ENCODE peak calls at places on chromosomes 1 and 21, in eight cellular contexts. One of them, this sample, is unnamed.

GRCh38 chr1:224353975-224354930 is 2.4 kb upstream of the CNIH4 start:
- DNase-seq in left colon: no peak
- DNase-seq in activated CD4-positive, CD25-positive, alpha-beta regulatory T cell treated with anti-CD3 and anti-CD28 coated beads, Interleukin-2, amount 50 U/mL, for 72 hours: no peak
- DNase-seq in stimulated activated CD4-positive, alpha-beta T cell treated with anti-CD3 and anti-CD28 coated beads, Interleukin-15, amount 100 ng/mL, for 48 hours: no peak
- DNase-seq in AG08395: no peak
- DNase-seq in NAMALWA: no peak
- DNase-seq in T-helper 1 cell: no peak
- DNase-seq in fibroblast of lung: no peak
- DNase-seq in this sample: no peak

GRCh38 chr1:150056407-150056806 is 11.2 kb upstream of the VPS45 start:
- DNase-seq in AG08395: no peak
- DNase-seq in fibroblast of lung: no peak
- DNase-seq in T-helper 1 cell: no peak
- DNase-seq in activated CD4-positive, CD25-positive, alpha-beta regulatory T cell treated with anti-CD3 and anti-CD28 coated beads, Interleukin-2, amount 50 U/mL, for 72 hours: no peak
- DNase-seq in left colon: no peak
- DNase-seq in NAMALWA: no peak
- DNase-seq in stimulated activated CD4-positive, alpha-beta T cell treated with anti-CD3 and anti-CD28 coated beads, Interleukin-15, amount 100 ng/mL, for 48 hours: no peak
- DNase-seq in this sample: no peak

GRCh38 chr1:224736619-224737352 is 120.7 kb downstream of the CNIH3 start:
- DNase-seq in left colon: no peak
- DNase-seq in NAMALWA: no peak
- DNase-seq in T-helper 1 cell: no peak
- DNase-seq in activated CD4-positive, CD25-positive, alpha-beta regulatory T cell treated with anti-CD3 and anti-CD28 coated beads, Interleukin-2, amount 50 U/mL, for 72 hours: no peak
- DNase-seq in AG08395: peak; percentile 80
- DNase-seq in fibroblast of lung: peak; percentile 63
- DNase-seq in stimulated activated CD4-positive, alpha-beta T cell treated with anti-CD3 and anti-CD28 coated beads, Interleukin-15, amount 100 ng/mL, for 48 hours: no peak
- DNase-seq in this sample: peak; percentile 22

GRCh38 chr1:58456470-58456869 is 90.1 kb downstream of the OMA1 start:
- DNase-seq in left colon: no peak
- DNase-seq in AG08395: peak; percentile 79
- DNase-seq in T-helper 1 cell: no peak
- DNase-seq in activated CD4-positive, CD25-positive, alpha-beta regulatory T cell treated with anti-CD3 and anti-CD28 coated beads, Interleukin-2, amount 50 U/mL, for 72 hours: no peak
- DNase-seq in stimulated activated CD4-positive, alpha-beta T cell treated with anti-CD3 and anti-CD28 coated beads, Interleukin-15, amount 100 ng/mL, for 48 hours: no peak
- DNase-seq in NAMALWA: no peak
- DNase-seq in fibroblast of lung: peak; percentile 92
- DNase-seq in this sample: no peak

GRCh38 chr1:223455470-223455869 is 62.3 kb downstream of the CCDC185 start:
- DNase-seq in NAMALWA: no peak
- DNase-seq in T-helper 1 cell: no peak
- DNase-seq in activated CD4-positive, CD25-positive, alpha-beta regulatory T cell treated with anti-CD3 and anti-CD28 coated beads, Interleukin-2, amount 50 U/mL, for 72 hours: no peak
- DNase-seq in left colon: no peak
- DNase-seq in stimulated activated CD4-positive, alpha-beta T cell treated with anti-CD3 and anti-CD28 coated beads, Interleukin-15, amount 100 ng/mL, for 48 hours: no peak
- DNase-seq in fibroblast of lung: no peak
- DNase-seq in AG08395: no peak
- DNase-seq in this sample: no peak

GRCh38 chr1:235266325-235266724 is 61.7 kb downstream of the ARID4B start:
- DNase-seq in left colon: no peak
- DNase-seq in AG08395: no peak
- DNase-seq in NAMALWA: no peak
- DNase-seq in stimulated activated CD4-positive, alpha-beta T cell treated with anti-CD3 and anti-CD28 coated beads, Interleukin-15, amount 100 ng/mL, for 48 hours: no peak
- DNase-seq in T-helper 1 cell: no peak
- DNase-seq in fibroblast of lung: peak; percentile 8
- DNase-seq in activated CD4-positive, CD25-positive, alpha-beta regulatory T cell treated with anti-CD3 and anti-CD28 coated beads, Interleukin-2, amount 50 U/mL, for 72 hours: no peak
- DNase-seq in this sample: no peak

GRCh38 chr1:192943108-192943507 is 116.1 kb downstream of the UCHL5 start:
- DNase-seq in fibroblast of lung: no peak
- DNase-seq in activated CD4-positive, CD25-positive, alpha-beta regulatory T cell treated with anti-CD3 and anti-CD28 coated beads, Interleukin-2, amount 50 U/mL, for 72 hours: no peak
- DNase-seq in T-helper 1 cell: no peak
- DNase-seq in left colon: no peak
- DNase-seq in stimulated activated CD4-positive, alpha-beta T cell treated with anti-CD3 and anti-CD28 coated beads, Interleukin-15, amount 100 ng/mL, for 48 hours: no peak
- DNase-seq in NAMALWA: no peak
- DNase-seq in AG08395: no peak
- DNase-seq in this sample: no peak

GRCh38 chr1:54108156-54108555 is 44.6 kb downstream of the CDCP2 start:
- DNase-seq in AG08395: no peak
- DNase-seq in stimulated activated CD4-positive, alpha-beta T cell treated with anti-CD3 and anti-CD28 coated beads, Interleukin-15, amount 100 ng/mL, for 48 hours: no peak
- DNase-seq in left colon: no peak
- DNase-seq in activated CD4-positive, CD25-positive, alpha-beta regulatory T cell treated with anti-CD3 and anti-CD28 coated beads, Interleukin-2, amount 50 U/mL, for 72 hours: no peak
- DNase-seq in fibroblast of lung: no peak
- DNase-seq in T-helper 1 cell: no peak
- DNase-seq in NAMALWA: no peak
- DNase-seq in this sample: no peak

GRCh38 chr21:45294509-45295291 is 7.0 kb upstream of the POFUT2 start:
- DNase-seq in fibroblast of lung: peak; percentile 99
- DNase-seq in NAMALWA: no peak
- DNase-seq in stimulated activated CD4-positive, alpha-beta T cell treated with anti-CD3 and anti-CD28 coated beads, Interleukin-15, amount 100 ng/mL, for 48 hours: no peak
- DNase-seq in T-helper 1 cell: no peak
- DNase-seq in left colon: peak; percentile 87
- DNase-seq in AG08395: peak; percentile 94
- DNase-seq in activated CD4-positive, CD25-positive, alpha-beta regulatory T cell treated with anti-CD3 and anti-CD28 coated beads, Interleukin-2, amount 50 U/mL, for 72 hours: no peak
- DNase-seq in this sample: no peak

GRCh38 chr1:208449951-208450350 is 205.8 kb upstream of the PLXNA2 start:
- DNase-seq in activated CD4-positive, CD25-positive, alpha-beta regulatory T cell treated with anti-CD3 and anti-CD28 coated beads, Interleukin-2, amount 50 U/mL, for 72 hours: no peak
- DNase-seq in fibroblast of lung: no peak
- DNase-seq in AG08395: no peak
- DNase-seq in T-helper 1 cell: no peak
- DNase-seq in NAMALWA: no peak
- DNase-seq in stimulated activated CD4-positive, alpha-beta T cell treated with anti-CD3 and anti-CD28 coated beads, Interleukin-15, amount 100 ng/mL, for 48 hours: no peak
- DNase-seq in left colon: no peak
- DNase-seq in this sample: no peak

GRCh38 chr1:182217071-182217470 is 155.6 kb upstream of the ZNF648 start:
- DNase-seq in AG08395: peak; percentile 69
- DNase-seq in T-helper 1 cell: no peak
- DNase-seq in NAMALWA: no peak
- DNase-seq in stimulated activated CD4-positive, alpha-beta T cell treated with anti-CD3 and anti-CD28 coated beads, Interleukin-15, amount 100 ng/mL, for 48 hours: no peak
- DNase-seq in activated CD4-positive, CD25-positive, alpha-beta regulatory T cell treated with anti-CD3 and anti-CD28 coated beads, Interleukin-2, amount 50 U/mL, for 72 hours: no peak
- DNase-seq in left colon: no peak
- DNase-seq in fibroblast of lung: peak; percentile 70
- DNase-seq in this sample: no peak

GRCh38 chr1:99535470-99536164 is 110.3 kb upstream of the PALMD start:
- DNase-seq in T-helper 1 cell: no peak
- DNase-seq in fibroblast of lung: no peak
- DNase-seq in NAMALWA: no peak
- DNase-seq in activated CD4-positive, CD25-positive, alpha-beta regulatory T cell treated with anti-CD3 and anti-CD28 coated beads, Interleukin-2, amount 50 U/mL, for 72 hours: no peak
- DNase-seq in left colon: no peak
- DNase-seq in stimulated activated CD4-positive, alpha-beta T cell treated with anti-CD3 and anti-CD28 coated beads, Interleukin-15, amount 100 ng/mL, for 48 hours: no peak
- DNase-seq in AG08395: no peak
- DNase-seq in this sample: no peak

GRCh38 chr1:51877434-51878306 is 857 bp downstream of the NRDC start:
- DNase-seq in left colon: no peak
- DNase-seq in T-helper 1 cell: no peak
- DNase-seq in fibroblast of lung: peak; percentile 55
- DNase-seq in NAMALWA: peak; percentile 57
- DNase-seq in AG08395: peak; percentile 22
- DNase-seq in activated CD4-positive, CD25-positive, alpha-beta regulatory T cell treated with anti-CD3 and anti-CD28 coated beads, Interleukin-2, amount 50 U/mL, for 72 hours: no peak
- DNase-seq in stimulated activated CD4-positive, alpha-beta T cell treated with anti-CD3 and anti-CD28 coated beads, Interleukin-15, amount 100 ng/mL, for 48 hours: no peak
- DNase-seq in this sample: peak; percentile 5

GRCh38 chr1:171251042-171251740 is 2.9 kb downstream of the FMO1 start:
- DNase-seq in stimulated activated CD4-positive, alpha-beta T cell treated with anti-CD3 and anti-CD28 coated beads, Interleukin-15, amount 100 ng/mL, for 48 hours: no peak
- DNase-seq in left colon: peak; percentile 44
- DNase-seq in activated CD4-positive, CD25-positive, alpha-beta regulatory T cell treated with anti-CD3 and anti-CD28 coated beads, Interleukin-2, amount 50 U/mL, for 72 hours: no peak
- DNase-seq in AG08395: no peak
- DNase-seq in NAMALWA: peak; percentile 75
- DNase-seq in T-helper 1 cell: no peak
- DNase-seq in fibroblast of lung: peak; percentile 59
- DNase-seq in this sample: no peak

GRCh38 chr1:3313579-3313955 is 140.9 kb upstream of the ARHGEF16 start:
- DNase-seq in NAMALWA: no peak
- DNase-seq in left colon: peak; percentile 83
- DNase-seq in T-helper 1 cell: no peak
- DNase-seq in stimulated activated CD4-positive, alpha-beta T cell treated with anti-CD3 and anti-CD28 coated beads, Interleukin-15, amount 100 ng/mL, for 48 hours: no peak
- DNase-seq in fibroblast of lung: peak; percentile 95
- DNase-seq in AG08395: peak; percentile 88
- DNase-seq in activated CD4-positive, CD25-positive, alpha-beta regulatory T cell treated with anti-CD3 and anti-CD28 coated beads, Interleukin-2, amount 50 U/mL, for 72 hours: no peak
- DNase-seq in this sample: peak; percentile 36

GRCh38 chr21:14995695-14996490 is 68.9 kb downstream of the NRIP1 start:
- DNase-seq in AG08395: no peak
- DNase-seq in NAMALWA: no peak
- DNase-seq in fibroblast of lung: peak; percentile 80
- DNase-seq in activated CD4-positive, CD25-positive, alpha-beta regulatory T cell treated with anti-CD3 and anti-CD28 coated beads, Interleukin-2, amount 50 U/mL, for 72 hours: no peak
- DNase-seq in T-helper 1 cell: no peak
- DNase-seq in stimulated activated CD4-positive, alpha-beta T cell treated with anti-CD3 and anti-CD28 coated beads, Interleukin-15, amount 100 ng/mL, for 48 hours: no peak
- DNase-seq in left colon: no peak
- DNase-seq in this sample: no peak

GRCh38 chr1:50110084-50110615 is 1.4 kb downstream of the ELAVL4 start:
- DNase-seq in left colon: no peak
- DNase-seq in AG08395: no peak
- DNase-seq in stimulated activated CD4-positive, alpha-beta T cell treated with anti-CD3 and anti-CD28 coated beads, Interleukin-15, amount 100 ng/mL, for 48 hours: no peak
- DNase-seq in activated CD4-positive, CD25-positive, alpha-beta regulatory T cell treated with anti-CD3 and anti-CD28 coated beads, Interleukin-2, amount 50 U/mL, for 72 hours: no peak
- DNase-seq in T-helper 1 cell: no peak
- DNase-seq in fibroblast of lung: no peak
- DNase-seq in NAMALWA: no peak
- DNase-seq in this sample: no peak

GRCh38 chr1:2152914-2153313 is 41.7 kb downstream of the FAAP20 start:
- DNase-seq in fibroblast of lung: no peak
- DNase-seq in stimulated activated CD4-positive, alpha-beta T cell treated with anti-CD3 and anti-CD28 coated beads, Interleukin-15, amount 100 ng/mL, for 48 hours: peak; percentile 29
- DNase-seq in left colon: no peak
- DNase-seq in activated CD4-positive, CD25-positive, alpha-beta regulatory T cell treated with anti-CD3 and anti-CD28 coated beads, Interleukin-2, amount 50 U/mL, for 72 hours: no peak
- DNase-seq in T-helper 1 cell: no peak
- DNase-seq in NAMALWA: no peak
- DNase-seq in AG08395: no peak
- DNase-seq in this sample: no peak

GRCh38 chr1:34231441-34231840 is 54.7 kb downstream of the C1orf94 start:
- DNase-seq in stimulated activated CD4-positive, alpha-beta T cell treated with anti-CD3 and anti-CD28 coated beads, Interleukin-15, amount 100 ng/mL, for 48 hours: no peak
- DNase-seq in left colon: no peak
- DNase-seq in NAMALWA: no peak
- DNase-seq in fibroblast of lung: no peak
- DNase-seq in T-helper 1 cell: no peak
- DNase-seq in activated CD4-positive, CD25-positive, alpha-beta regulatory T cell treated with anti-CD3 and anti-CD28 coated beads, Interleukin-2, amount 50 U/mL, for 72 hours: no peak
- DNase-seq in AG08395: no peak
- DNase-seq in this sample: no peak

GRCh38 chr1:109570414-109570813 is 22.0 kb downstream of the GNAI3 start:
- DNase-seq in NAMALWA: no peak
- DNase-seq in AG08395: no peak
- DNase-seq in T-helper 1 cell: no peak
- DNase-seq in stimulated activated CD4-positive, alpha-beta T cell treated with anti-CD3 and anti-CD28 coated beads, Interleukin-15, amount 100 ng/mL, for 48 hours: no peak
- DNase-seq in left colon: no peak
- DNase-seq in activated CD4-positive, CD25-positive, alpha-beta regulatory T cell treated with anti-CD3 and anti-CD28 coated beads, Interleukin-2, amount 50 U/mL, for 72 hours: no peak
- DNase-seq in fibroblast of lung: peak; percentile 69
- DNase-seq in this sample: no peak

GRCh38 chr1:67500413-67500959 is 70.3 kb upstream of the SERBP1 start:
- DNase-seq in activated CD4-positive, CD25-positive, alpha-beta regulatory T cell treated with anti-CD3 and anti-CD28 coated beads, Interleukin-2, amount 50 U/mL, for 72 hours: peak; percentile 83
- DNase-seq in NAMALWA: peak; percentile 96
- DNase-seq in T-helper 1 cell: peak; percentile 75
- DNase-seq in fibroblast of lung: peak; percentile 58
- DNase-seq in stimulated activated CD4-positive, alpha-beta T cell treated with anti-CD3 and anti-CD28 coated beads, Interleukin-15, amount 100 ng/mL, for 48 hours: peak; percentile 83
- DNase-seq in AG08395: peak; percentile 94
- DNase-seq in left colon: peak; percentile 68
- DNase-seq in this sample: peak; percentile 68

GRCh38 chr1:109564189-109564878 is 15.9 kb downstream of the GNAI3 start:
- DNase-seq in stimulated activated CD4-positive, alpha-beta T cell treated with anti-CD3 and anti-CD28 coated beads, Interleukin-15, amount 100 ng/mL, for 48 hours: no peak
- DNase-seq in left colon: no peak
- DNase-seq in T-helper 1 cell: no peak
- DNase-seq in fibroblast of lung: no peak
- DNase-seq in AG08395: no peak
- DNase-seq in NAMALWA: no peak
- DNase-seq in activated CD4-positive, CD25-positive, alpha-beta regulatory T cell treated with anti-CD3 and anti-CD28 coated beads, Interleukin-2, amount 50 U/mL, for 72 hours: no peak
- DNase-seq in this sample: no peak

GRCh38 chr21:28132713-28133112 is 860.0 kb downstream of the LTN1 start:
- DNase-seq in left colon: no peak
- DNase-seq in AG08395: no peak
- DNase-seq in fibroblast of lung: peak; percentile 16
- DNase-seq in T-helper 1 cell: no peak
- DNase-seq in activated CD4-positive, CD25-positive, alpha-beta regulatory T cell treated with anti-CD3 and anti-CD28 coated beads, Interleukin-2, amount 50 U/mL, for 72 hours: no peak
- DNase-seq in stimulated activated CD4-positive, alpha-beta T cell treated with anti-CD3 and anti-CD28 coated beads, Interleukin-15, amount 100 ng/mL, for 48 hours: no peak
- DNase-seq in NAMALWA: no peak
- DNase-seq in this sample: no peak